ENCODE peak calls at places on chromosomes 13 and 19, in four cellular contexts. W is uterus, S is heart left ventricle, V is heart right ventricle. J is an unnamed sample.

GRCh38 chr13:111387945-111388600 is 67.6 kb downstream of the TEX29 start:
- DNase-seq in W (no peak), S (no peak), V (no peak), J (no peak)

GRCh38 chr19:1237027-1237659 is 662 bp downstream of the CBARP start:
- DNase-seq in W (peak; percentile 61), S (peak; percentile 37), V (no peak), J (no peak)

GRCh38 chr19:51511353-51511752 is 9.8 kb upstream of the SIGLEC12 start:
- DNase-seq in W (no peak), S (no peak), V (no peak), J (no peak)

GRCh38 chr13:30725331-30726085 is 9.8 kb upstream of the ALOX5AP start:
- DNase-seq in W (no peak), S (no peak), V (no peak), J (no peak)

GRCh38 chr13:98746968-98747367 is 5.5 kb downstream of the SLC15A1 start:
- DNase-seq in W (no peak), S (no peak), V (no peak), J (no peak)

GRCh38 chr13:20127563-20128458 is 33.0 kb downstream of the GJA3 start:
- DNase-seq in W (peak; percentile 42), S (peak; percentile 82), V (peak; percentile 69), J (peak; percentile 25)

GRCh38 chr19:11125994-11126685 is 29.4 kb downstream of the SPC24 start:
- DNase-seq in W (peak; percentile 89), S (peak; percentile 87), V (peak; percentile 76), J (peak; percentile 56)

GRCh38 chr19:51971624-51972023 is 15.0 kb downstream of the ZNF350 start:
- DNase-seq in W (no peak), S (no peak), V (no peak), J (no peak)

GRCh38 chr19:46256855-46257254 is 27.3 kb downstream of the IGFL1 start:
- DNase-seq in W (no peak), S (no peak), V (no peak), J (no peak)

GRCh38 chr19:46192990-46193650 is 36.4 kb upstream of the IGFL1 start:
- DNase-seq in W (no peak), S (no peak), V (no peak), J (no peak)

GRCh38 chr19:28288850-28289249 is 924.1 kb downstream of the UQCRFS1 start:
- DNase-seq in W (no peak), S (no peak), V (no peak), J (no peak)

GRCh38 chr19:16943942-16944625 is 55.3 kb downstream of the F2RL3 start:
- DNase-seq in W (no peak), S (no peak), V (no peak), J (no peak)

GRCh38 chr13:24865158-24865557 is 101.2 kb downstream of the RNF17 start:
- DNase-seq in W (no peak), S (no peak), V (no peak), J (no peak)

GRCh38 chr13:30364876-30365275 is 57.4 kb upstream of the UBE2L5 start:
- DNase-seq in W (no peak), S (no peak), V (peak; percentile 17), J (no peak)

GRCh38 chr13:28459911-28460310 is 35.0 kb downstream of the FLT1 start:
- DNase-seq in W (no peak), S (no peak), V (no peak), J (no peak)

GRCh38 chr19:55463583-55464031 is 944 bp downstream of the C19orf85 start:
- DNase-seq in W (no peak), S (no peak), V (no peak), J (no peak)

GRCh38 chr19:12035220-12036172 is at the start of gene ZNF433:
- DNase-seq in W (peak; percentile 92), S (peak; percentile 97), V (peak; percentile 96), J (peak; percentile 96)

GRCh38 chr13:48222358-48223015 is 10.5 kb upstream of the ITM2B start:
- DNase-seq in W (peak; percentile 62), S (peak; percentile 30), V (no peak), J (no peak)

GRCh38 chr19:49954933-49955332 is 6.0 kb downstream of the SIGLEC11 start:
- DNase-seq in W (no peak), S (no peak), V (no peak), J (no peak)

GRCh38 chr13:100673376-100673830 is 1.2 kb downstream of the TMTC4 start:
- DNase-seq in W (no peak), S (no peak), V (no peak), J (no peak)

GRCh38 chr19:48821633-48822032 is 10.8 kb upstream of the BCAT2 start:
- DNase-seq in W (no peak), S (no peak), V (no peak), J (no peak)

GRCh38 chr19:48819366-48819816 is 8.6 kb upstream of the BCAT2 start:
- DNase-seq in W (peak; percentile 88), S (peak; percentile 89), V (peak; percentile 79), J (no peak)

GRCh38 chr19:48826606-48827020 is 9.7 kb downstream of the HSD17B14 start:
- DNase-seq in W (no peak), S (no peak), V (no peak), J (no peak)

GRCh38 chr19:48818234-48818823 is 7.5 kb upstream of the BCAT2 start:
- DNase-seq in W (no peak), S (no peak), V (no peak), J (no peak)

DNA sequence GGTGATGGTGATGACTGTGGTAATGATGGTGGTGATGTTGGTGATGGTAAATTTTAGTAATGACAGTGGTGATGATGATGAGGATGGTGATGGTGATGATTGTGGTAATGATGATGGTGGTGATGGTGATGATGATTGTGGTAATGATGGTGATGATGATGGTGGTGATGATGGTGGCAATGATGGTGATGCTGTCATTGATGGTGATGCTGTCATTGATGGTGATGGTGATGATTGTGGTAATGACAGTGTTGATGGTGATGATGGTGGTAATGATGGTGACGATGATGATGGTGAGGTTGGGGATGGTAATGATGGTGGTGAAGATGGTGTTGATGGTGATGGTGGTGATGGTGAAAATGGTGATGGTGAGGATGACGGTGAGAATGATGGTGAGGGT is 11.7 kb upstream of the BCAT2 start:
- DNase-seq in W (no peak), S (no peak), V (no peak), J (no peak)
- H3K27ac ChIP-seq in W (no peak overlapping the region), S (no peak overlapping the region), V (no peak overlapping the region), J (no peak overlapping the region)

DNA sequence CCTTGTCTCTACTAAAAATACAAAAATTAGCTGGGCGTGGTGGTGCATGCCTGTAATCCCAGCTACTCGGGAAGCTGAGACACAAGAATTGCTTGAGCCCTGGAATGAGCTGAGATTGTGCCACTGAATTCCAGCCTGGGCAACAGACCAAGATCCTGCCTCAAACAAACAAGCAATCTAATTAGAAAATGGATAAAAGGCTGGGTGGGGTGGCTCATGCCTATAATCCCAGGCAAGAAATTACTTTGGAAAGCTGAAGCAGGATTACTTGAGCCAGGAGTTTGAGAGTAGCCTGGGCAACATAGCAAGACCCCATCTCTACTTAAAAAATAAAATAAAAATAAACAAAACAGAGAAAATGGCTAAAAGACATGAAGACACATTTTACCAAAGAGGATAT is 77.0 kb downstream of the CAB39L start:
- DNase-seq in W (no peak), S (no peak), V (no peak), J (no peak)
- H3K27ac ChIP-seq in W (no peak overlapping the region), S (no peak overlapping the region), V (no peak overlapping the region), J (no peak overlapping the region)

GRCh38 chr13:34748561-34748960 is 193.5 kb upstream of the NBEA start:
- DNase-seq in W (no peak), S (no peak), V (no peak), J (no peak)

GRCh38 chr13:34749046-34749445 is 193.0 kb upstream of the NBEA start:
- DNase-seq in W (no peak), S (no peak), V (no peak), J (no peak)

GRCh38 chr13:34751492-34751891 is 190.6 kb upstream of the NBEA start:
- DNase-seq in W (no peak), S (no peak), V (no peak), J (no peak)

GRCh38 chr13:34751044-34751443 is 191.0 kb upstream of the NBEA start:
- DNase-seq in W (no peak), S (no peak), V (no peak), J (no peak)

DNA sequence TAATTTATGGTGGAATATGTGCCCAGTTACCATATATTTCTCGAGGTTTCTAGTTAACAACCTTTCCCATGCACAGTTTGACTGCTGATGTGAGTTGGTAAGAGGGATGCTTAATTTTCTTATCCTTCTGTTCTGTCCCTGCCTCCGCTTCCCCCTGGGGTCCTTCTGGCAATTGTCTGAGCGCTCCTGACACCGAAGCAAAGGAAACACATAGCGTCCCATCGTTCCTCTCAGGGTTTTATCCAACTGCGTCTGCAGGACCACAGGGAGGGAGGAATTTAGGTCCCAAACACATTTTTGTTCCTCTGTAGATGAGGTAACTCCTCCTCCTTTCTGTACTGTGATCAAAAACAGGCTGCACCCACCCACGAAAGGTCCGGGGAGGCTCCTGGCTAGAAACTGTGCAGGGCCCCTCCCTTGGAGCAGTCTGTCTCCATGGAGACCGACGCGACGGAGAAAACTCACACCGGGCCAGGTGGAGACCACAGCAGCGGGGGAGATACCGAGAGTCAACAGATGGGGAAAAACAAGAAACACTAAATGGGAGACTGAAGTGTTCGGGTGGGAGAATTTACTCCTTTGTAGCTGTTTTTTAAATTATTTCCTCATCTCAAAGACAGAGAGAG is 191.9 kb upstream of the NBEA start:
- DNase-seq in W (peak; percentile 69), S (no peak), V (peak; percentile 45), J (no peak)
- H3K27ac ChIP-seq in W (peak overlapping the region; percentile 67), S (no peak overlapping the region), V (no peak overlapping the region), J (peak overlapping the region; percentile 8)

GRCh38 chr13:51643882-51644281 is 59.6 kb downstream of the WDFY2 start:
- DNase-seq in W (no peak), S (no peak), V (no peak), J (no peak)
- H3K27ac ChIP-seq in W (no peak overlapping the region), S (no peak overlapping the region), V (no peak overlapping the region), J (peak overlapping the region; percentile 18)

GRCh38 chr13:113958373-113958772 is 15.5 kb downstream of the C13orf46 start:
- DNase-seq in W (no peak), S (peak; percentile 16), V (no peak), J (no peak)
- H3K27ac ChIP-seq in W (no peak overlapping the region), S (no peak overlapping the region), V (no peak overlapping the region), J (no peak overlapping the region)

DNA sequence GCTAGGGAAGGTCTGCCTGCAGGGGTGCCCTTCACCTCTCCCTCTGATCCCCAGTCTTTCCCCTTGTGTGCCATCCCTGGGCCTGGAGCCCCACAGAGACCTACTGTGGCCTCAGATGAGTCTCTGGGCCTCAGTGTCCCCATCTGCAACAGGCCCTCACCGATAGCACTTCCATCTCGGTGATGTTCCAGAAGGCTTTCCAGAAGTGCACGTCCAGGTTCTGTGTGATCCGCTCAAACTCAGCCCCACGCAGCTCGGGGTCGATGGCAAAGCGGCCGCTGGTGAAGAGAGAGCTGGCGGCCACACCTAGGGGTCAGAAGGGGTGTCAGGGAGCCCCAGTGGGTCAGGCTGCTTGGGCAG is 17.7 kb upstream of the CNFN start:
- DNase-seq in W (no peak), S (no peak), V (no peak), J (no peak)
- H3K27ac ChIP-seq in W (no peak overlapping the region), S (no peak overlapping the region), V (no peak overlapping the region), J (no peak overlapping the region)

J was measured in caudate nucleus.